ENCODE peak calls at places on chromosomes 5 and 9, in five cellular contexts. H is NCI-H2029; Q is central memory CD8-positive, alpha-beta T cell; U is iPS DF 19.7; C is amniotic stem cell. P is an unnamed sample.

GRCh38 chr9:6902423-6902822 is 144.7 kb downstream of the KDM4C start:
- DNase-seq in H (no peak), Q (no peak), U (no peak), C (no peak), P (no peak)

GRCh38 chr5:168753691-168754254 is 174.6 kb upstream of the PANK3 start:
- DNase-seq in H (no peak), Q (no peak), U (no peak), C (no peak), P (no peak)

GRCh38 chr5:177982072-177982727 is 13.8 kb downstream of the PROP1 start:
- DNase-seq in H (no peak), Q (no peak), U (no peak), C (no peak), P (no peak)

GRCh38 chr5:134714120-134714519 is 24.2 kb upstream of the CAMLG start:
- DNase-seq in H (no peak), Q (no peak), U (peak; percentile 2), C (no peak), P (no peak)

GRCh38 chr9:79233542-79233941 is 338.2 kb upstream of the TLE4 start:
- DNase-seq in H (no peak), Q (no peak), U (no peak), C (no peak), P (no peak)

GRCh38 chr5:80707645-80708044 is 52.9 kb upstream of the DHFR start:
- DNase-seq in H (no peak), Q (no peak), U (no peak), C (no peak), P (no peak)

GRCh38 chr5:171607863-171608262 is 177.8 kb upstream of the SMIM23 start:
- DNase-seq in H (no peak), Q (no peak), U (no peak), C (no peak), P (no peak)

GRCh38 chr5:148998174-148998797 is 64.6 kb downstream of the SH3TC2 start:
- DNase-seq in H (peak; percentile 16), Q (peak; percentile 46), U (peak; percentile 23), C (peak; percentile 53), P (no peak)

GRCh38 chr5:91419571-91420537 is 36.7 kb upstream of the ARRDC3 start:
- DNase-seq in H (peak; percentile 21), Q (peak; percentile 57), U (no peak), C (no peak), P (no peak)

GRCh38 chr5:163915481-163915961 is 410.1 kb downstream of the MAT2B start:
- DNase-seq in H (peak; percentile 8), Q (no peak), U (peak; percentile 17), C (no peak), P (no peak)

GRCh38 chr5:87541033-87541432 is 128.3 kb upstream of the CCNH start:
- DNase-seq in H (peak; percentile 59), Q (no peak), U (no peak), C (no peak), P (peak; percentile 28)

GRCh38 chr9:6779417-6780241 is 21.9 kb downstream of the KDM4C start:
- DNase-seq in H (no peak), Q (no peak), U (no peak), C (no peak), P (peak; percentile 51)

GRCh38 chr9:42852133-42852532 is 668.7 kb downstream of the SPATA31A6 start:
- DNase-seq in H (peak; percentile 44), Q (no peak), U (peak; percentile 12), C (no peak), P (no peak)

GRCh38 chr5:144864113-144864512 is 693.4 kb downstream of the KCTD16 start:
- DNase-seq in H (peak; percentile 8), Q (no peak), U (no peak), C (no peak), P (no peak)

GRCh38 chr9:102355982-102356381 is 617.5 kb upstream of the GRIN3A start:
- DNase-seq in H (no peak), Q (no peak), U (no peak), C (no peak), P (no peak)

GRCh38 chr5:154972476-154973080 is 31.7 kb downstream of the MRPL22 start:
- DNase-seq in H (peak; percentile 17), Q (no peak), U (no peak), C (peak; percentile 5), P (no peak)

GRCh38 chr5:159337291-159337974 is 7.1 kb upstream of the IL12B start:
- DNase-seq in H (no peak), Q (no peak), U (no peak), C (peak; percentile 46), P (peak; percentile 65)

GRCh38 chr5:51872144-51872543 is 488.9 kb downstream of the ISL1 start:
- DNase-seq in H (no peak), Q (no peak), U (no peak), C (no peak), P (no peak)

GRCh38 chr9:106689089-106689488 is 173.9 kb upstream of the ZNF462 start:
- DNase-seq in H (no peak), Q (no peak), U (no peak), C (no peak), P (no peak)

GRCh38 chr5:89071941-89072331 is 189.0 kb upstream of the MEF2C start:
- DNase-seq in H (no peak), Q (no peak), U (no peak), C (no peak), P (no peak)

GRCh38 chr5:170338272-170338671 is 40.7 kb upstream of the LCP2 start:
- DNase-seq in H (no peak), Q (no peak), U (no peak), C (no peak), P (no peak)

GRCh38 chr5:80254767-80255424 is 952 bp downstream of the SERINC5 start:
- DNase-seq in H (no peak), Q (no peak), U (no peak), C (no peak), P (no peak)

GRCh38 chr9:4762108-4762888 is 21.3 kb upstream of the AK3 start:
- DNase-seq in H (peak; percentile 29), Q (peak; percentile 62), U (no peak), C (peak; percentile 56), P (peak; percentile 46)

GRCh38 chr5:159226451-159226850 is 17.1 kb upstream of the RNF145 start:
- DNase-seq in H (no peak), Q (no peak), U (no peak), C (no peak), P (no peak)

GRCh38 chr5:72246239-72246580 is 73.8 kb downstream of the MRPS27 start:
- DNase-seq in H (no peak), Q (no peak), U (no peak), C (no peak), P (no peak)

GRCh38 chr5:137666109-137666850 is 69.6 kb downstream of the KLHL3 start:
- DNase-seq in H (no peak), Q (no peak), U (no peak), C (no peak), P (peak; percentile 5)

GRCh38 chr5:167816354-167816753 is 475.1 kb upstream of the WWC1 start:
- DNase-seq in H (no peak), Q (no peak), U (no peak), C (no peak), P (no peak)

GRCh38 chr9:97740848-97741821 is 44.0 kb upstream of the XPA start:
- DNase-seq in H (peak; percentile 38), Q (no peak), U (peak; percentile 40), C (peak; percentile 13), P (no peak)

GRCh38 chr5:174706997-174707548 is 17.3 kb upstream of the MSX2 start:
- DNase-seq in H (no peak), Q (no peak), U (no peak), C (no peak), P (no peak)